ENCODE peak calls at places on chromosome 15, in four cellular contexts. O is A549, K is astrocyte, J is heart left ventricle. Y is an unnamed sample. For H3K9me3, the result is how much of the 10 kb centered on the place peaks cover.

GRCh38 chr15:92682772-92683510 is 27.4 kb upstream of the FAM174B start:
- DNase-seq in O (no peak), K (no peak), J (no peak), Y (no peak)

GRCh38 chr15:62994975-62995730 is 47.4 kb upstream of the TPM1 start:
- DNase-seq in O (peak), K (peak), J (no peak), Y (no peak)

GRCh38 chr15:50353999-50354837 is 780 bp downstream of the GABPB1 start:
- DNase-seq in O (peak), K (peak), J (peak), Y (peak)

GRCh38 chr15:62649793-62650420 is 392.6 kb upstream of the TPM1 start:
- DNase-seq in O (no peak), K (peak), J (peak), Y (no peak)

GRCh38 chr15:64464271-64465005 is 4.1 kb downstream of the ZNF609 start:
- DNase-seq in O (no peak), K (peak), J (no peak), Y (no peak)

GRCh38 chr15:43423793-43424192 is 52.9 kb downstream of the TUBGCP4 start:
- DNase-seq in O (no peak), K (no peak), J (no peak), Y (no peak)

GRCh38 chr15:82986442-82986780 is 401 bp downstream of the RAMAC start:
- DNase-seq in O (no peak), K (no peak), J (no peak), Y (no peak)

GRCh38 chr15:38683382-38684242 is 119.0 kb upstream of the RASGRP1 start:
- DNase-seq in O (peak), K (peak), J (peak), Y (no peak)

GRCh38 chr15:52068004-52068403 is 44.6 kb downstream of the BCL2L10 start:
- DNase-seq in O (no peak), K (no peak), J (no peak), Y (no peak)

GRCh38 chr15:81504170-81504905 is 130.3 kb upstream of the TMC3 start:
- DNase-seq in O (no peak), K (peak), J (no peak), Y (no peak)

GRCh38 chr15:79689030-79689429 is 207.8 kb downstream of the MTHFS start:
- DNase-seq in O (no peak), K (no peak), J (no peak), Y (no peak)

GRCh38 chr15:78808550-78808949 is 2.7 kb downstream of the ADAMTS7 start:
- DNase-seq in O (peak), K (no peak), J (peak), Y (no peak)

GRCh38 chr15:90348456-90348855 is 3.6 kb upstream of the ZNF774 start:
- DNase-seq in O (no peak), K (no peak), J (no peak), Y (no peak)

GRCh38 chr15:79091204-79091867 is 756 bp upstream of the RASGRF1 start:
- DNase-seq in O (peak), K (no peak), J (no peak), Y (no peak)

GRCh38 chr15:69973102-69973714 is 124.5 kb downstream of the TLE3 start:
- DNase-seq in O (peak), K (peak), J (no peak), Y (no peak)

GRCh38 chr15:92733934-92734521 is 78.5 kb upstream of the FAM174B start:
- DNase-seq in O (peak), K (peak), J (peak), Y (no peak)

GRCh38 chr15:61444585-61444984 is 215.5 kb upstream of the RORA start:
- DNase-seq in O (no peak), K (no peak), J (no peak), Y (no peak)

GRCh38 chr15:48112242-48112641 is 8.5 kb upstream of the SLC24A5 start:
- DNase-seq in O (peak), K (peak), J (no peak), Y (no peak)

GRCh38 chr15:32790352-32790999 is 72.7 kb downstream of the GREM1 start:
- DNase-seq in O (no peak), K (peak), J (no peak), Y (peak)

GRCh38 chr15:75732809-75733451 is 20.3 kb upstream of the CSPG4 start:
- DNase-seq in O (peak), K (peak), J (peak), Y (no peak)

GRCh38 chr15:90790057-90790456 is 72.9 kb downstream of the BLM start:
- DNase-seq in O (no peak), K (no peak), J (no peak), Y (no peak)

GRCh38 chr15:32928876-32929275 is 211.1 kb downstream of the GREM1 start:
- DNase-seq in O (no peak), K (no peak), J (no peak), Y (no peak)

GRCh38 chr15:93020976-93021772 is 67.8 kb downstream of the RGMA start:
- DNase-seq in O (no peak), K (no peak), J (no peak), Y (no peak)

GRCh38 chr15:89575656-89576416 is 567 bp downstream of the TICRR start:
- DNase-seq in O (peak), K (no peak), J (no peak), Y (no peak)

GRCh38 chr15:50358805-50359204 is 3.8 kb upstream of the GABPB1 start:
- DNase-seq in O (peak), K (peak), J (no peak), Y (no peak)

GRCh38 chr15:70251246-70251990 is 153.7 kb upstream of the TLE3 start:
- DNase-seq in O (no peak), K (no peak), J (no peak), Y (no peak)

GRCh38 chr15:78092111-78093041 is at the start of gene SH2D7:
- DNase-seq in O (no peak), K (peak), J (peak), Y (no peak)

GRCh38 chr15:45393851-45394250 is 15.5 kb upstream of the GATM start:
- DNase-seq in O (peak), K (no peak), J (no peak), Y (no peak)

GRCh38 chr15:81040757-81041156 is 40.0 kb downstream of the TLNRD1 start:
- DNase-seq in O (no peak), K (no peak), J (no peak), Y (no peak)

GRCh38 chr15:78987891-78988360 is 43.1 kb upstream of the CTSH start:
- DNase-seq in O (no peak), K (no peak), J (no peak), Y (no peak)

GRCh38 chr15:68554716-68555347 is 24.0 kb upstream of the CORO2B start:
- DNase-seq in O (no peak), K (no peak), J (no peak), Y (no peak)

GRCh38 chr15:88657326-88658069 is 18.7 kb downstream of the ISG20 start:
- DNase-seq in O (peak), K (no peak), J (no peak), Y (no peak)

GRCh38 chr15:59549339-59549807 is 62.2 kb upstream of the GCNT3 start:
- DNase-seq in O (no peak), K (no peak), J (no peak), Y (no peak)

GRCh38 chr15:99128411-99128810 is 23.5 kb downstream of the SYNM start:
- DNase-seq in O (no peak), K (no peak), J (no peak), Y (no peak)
- H3K27ac ChIP-seq in O (peak), K (no peak), J (peak), Y (no peak)

GRCh38 chr15:96345560-96346389 is 15.3 kb downstream of the NR2F2 start:
- DNase-seq in O (peak), K (no peak), J (no peak), Y (no peak)
- TF ChIP-seq CTCF in O (peak), K (peak), J (peak), Y (peak)

GRCh38 chr15:26421065-26421464 is 351.8 kb downstream of the GABRB3 start:
- DNase-seq in O (no peak), K (no peak), J (no peak), Y (no peak)
- H3K9me3 ChIP-seq in O (under half), K (under half), J (under half), Y (under half)

GRCh38 chr15:101137312-101137940 is 114.4 kb downstream of the CHSY1 start:
- DNase-seq in O (no peak), K (no peak), J (no peak), Y (no peak)

GRCh38 chr15:101140697-101141065 is 111.2 kb downstream of the CHSY1 start:
- DNase-seq in O (no peak), K (no peak), J (no peak), Y (no peak)

GRCh38 chr15:101138086-101138660 is 113.7 kb downstream of the CHSY1 start:
- DNase-seq in O (no peak), K (no peak), J (no peak), Y (no peak)

GRCh38 chr15:101139986-101140696 is 111.7 kb downstream of the CHSY1 start:
- DNase-seq in O (no peak), K (no peak), J (no peak), Y (no peak)

DNA sequence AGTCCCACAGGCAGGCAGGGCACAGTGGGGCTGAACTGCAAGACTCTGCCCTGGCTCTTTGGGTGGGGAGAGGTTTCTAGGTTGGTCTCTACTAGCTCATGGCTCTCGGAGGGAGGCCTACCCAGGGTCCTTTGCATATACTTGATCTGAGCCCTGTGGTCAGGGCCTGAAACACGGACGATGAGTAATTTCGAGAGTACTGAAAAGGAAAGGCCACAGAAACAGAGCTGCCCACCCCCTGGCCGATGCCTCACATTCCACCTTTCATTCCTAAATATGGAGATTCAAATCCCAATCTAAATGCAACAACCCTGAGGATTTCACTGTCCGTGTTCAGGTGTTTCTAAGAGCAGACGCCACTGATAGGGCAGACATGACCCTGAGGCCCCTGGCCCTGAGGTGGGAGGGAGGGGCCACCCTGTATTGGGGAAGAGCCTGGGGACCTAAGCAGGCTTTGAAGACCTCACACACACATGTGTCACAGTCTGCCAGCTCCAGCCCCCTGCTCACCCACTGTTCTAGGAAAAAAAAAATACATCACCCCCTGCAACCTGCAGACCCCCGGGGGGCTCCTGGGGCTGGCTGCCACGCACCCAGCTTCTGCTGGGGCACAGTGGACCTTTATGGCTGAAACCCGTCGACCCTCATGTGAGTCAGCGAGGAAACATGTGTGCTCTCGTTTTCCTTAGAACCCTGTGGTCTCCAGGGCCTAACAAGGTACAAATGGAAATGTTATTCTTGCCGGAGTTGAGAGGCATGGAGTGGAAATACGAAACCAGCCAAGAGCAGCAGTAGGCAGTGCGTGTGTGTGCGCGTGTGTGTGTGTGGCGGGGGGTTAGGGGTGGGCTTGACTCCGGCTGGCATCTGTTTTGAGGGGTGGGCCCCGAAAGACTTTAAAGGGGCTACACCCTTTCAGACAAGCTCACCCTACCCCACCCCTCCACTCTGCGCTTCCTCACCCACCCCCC is 112.7 kb downstream of the CHSY1 start:
- DNase-seq in O (no peak), K (peak), J (no peak), Y (no peak)
- H3K27ac ChIP-seq in O (no peak), K (peak), J (no peak), Y (no peak)

GRCh38 chr15:67385971-67386370 is 131.4 kb downstream of the IQCH start:
- DNase-seq in O (no peak), K (no peak), J (no peak), Y (no peak)
- TF ChIP-seq CTCF in O (peak), K (no peak), J (no peak), Y (peak)

DNA sequence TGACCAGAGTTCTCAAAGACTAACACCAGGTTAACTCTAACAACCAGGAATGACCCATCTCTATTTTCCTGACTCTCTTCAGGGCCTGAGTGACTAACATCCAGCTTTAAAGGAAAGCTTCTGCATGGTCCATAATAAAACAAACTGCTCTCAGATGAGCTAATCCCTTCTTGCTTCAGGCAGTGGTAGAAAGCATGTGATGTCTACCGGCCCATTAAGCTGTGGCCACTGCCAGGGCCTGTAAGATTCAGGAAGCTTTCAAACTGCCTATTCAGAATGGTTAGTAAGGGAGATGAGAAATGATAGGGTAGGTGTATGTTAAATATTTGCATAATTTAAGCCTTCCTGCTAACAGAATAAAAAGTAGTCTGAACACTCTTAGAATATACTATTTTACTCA is 221.9 kb downstream of the MCTP2 start:
- DNase-seq in O (no peak), K (no peak), J (no peak), Y (no peak)
- H3K9me3 ChIP-seq in O (under half), K (under half), J (under half), Y (under half)

GRCh38 chr15:73924258-73924921 is 1.9 kb upstream of the LOXL1 start:
- DNase-seq in O (peak), K (peak), J (no peak), Y (peak)
- H3K27ac ChIP-seq in O (peak), K (peak), J (peak), Y (peak)

GRCh38 chr15:94232107-94232506 is 746 bp downstream of the MCTP2 start:
- DNase-seq in O (no peak), K (no peak), J (no peak), Y (no peak)

GRCh38 chr15:94230436-94230885 is 900 bp upstream of the MCTP2 start:
- DNase-seq in O (no peak), K (no peak), J (no peak), Y (no peak)

GRCh38 chr15:94231728-94232086 is 346 bp downstream of the MCTP2 start:
- DNase-seq in O (no peak), K (no peak), J (no peak), Y (no peak)

GRCh38 chr15:94229591-94230365 is 1.6 kb upstream of the MCTP2 start:
- DNase-seq in O (no peak), K (no peak), J (no peak), Y (no peak)

DNA sequence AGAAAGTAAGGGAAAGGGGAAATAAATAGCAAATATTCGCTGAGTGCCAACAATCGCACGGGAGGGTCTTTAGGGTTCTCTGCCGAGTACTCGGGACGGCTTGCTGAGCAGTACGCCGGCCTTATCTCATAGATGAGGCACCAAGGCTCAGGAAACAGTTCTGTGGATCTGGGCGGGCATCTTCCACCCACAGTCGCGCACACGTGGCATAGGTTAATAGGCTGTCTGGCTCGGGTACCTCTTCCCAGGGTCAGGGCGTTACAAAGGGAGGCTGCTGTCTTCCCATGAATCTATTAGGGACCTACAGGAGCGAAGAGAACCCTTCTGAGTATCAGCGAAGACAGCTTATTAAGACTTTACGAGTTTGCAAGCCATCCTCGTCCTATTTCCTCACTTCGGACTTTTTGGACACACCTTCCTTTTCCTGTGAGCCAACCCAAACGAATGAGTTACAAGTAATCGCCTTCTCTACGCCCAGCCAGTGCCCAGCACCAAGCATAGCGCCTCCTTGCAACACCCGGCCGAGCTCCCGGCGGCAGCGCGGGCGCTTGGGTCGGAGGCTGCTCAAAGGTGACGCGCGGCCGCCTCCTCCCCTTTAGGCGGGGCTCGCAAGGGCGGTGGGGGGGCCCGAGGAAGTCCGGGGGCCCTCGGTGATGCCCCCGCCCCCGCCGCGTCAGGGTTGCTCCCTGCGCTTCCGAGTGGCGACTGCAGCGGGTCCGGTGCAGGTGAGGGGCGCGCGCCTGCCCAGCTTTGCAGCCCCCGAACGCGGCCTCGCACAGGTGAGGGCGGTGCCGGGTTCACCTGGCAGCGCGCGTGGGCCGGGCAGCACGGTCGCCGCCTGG is at the start of gene MCTP2:
- DNase-seq in O (peak), K (peak), J (peak), Y (peak)
- TF ChIP-seq CTCF in O (no peak), K (no peak), J (no peak), Y (peak)

GRCh38 chr15:23503546-23503945 is 56.5 kb upstream of the GOLGA6L2 start:
- DNase-seq in O (no peak), K (no peak), J (no peak), Y (no peak)

GRCh38 chr15:23506762-23507161 is 58.7 kb upstream of the MKRN3 start:
- DNase-seq in O (no peak), K (no peak), J (no peak), Y (no peak)

DNA sequence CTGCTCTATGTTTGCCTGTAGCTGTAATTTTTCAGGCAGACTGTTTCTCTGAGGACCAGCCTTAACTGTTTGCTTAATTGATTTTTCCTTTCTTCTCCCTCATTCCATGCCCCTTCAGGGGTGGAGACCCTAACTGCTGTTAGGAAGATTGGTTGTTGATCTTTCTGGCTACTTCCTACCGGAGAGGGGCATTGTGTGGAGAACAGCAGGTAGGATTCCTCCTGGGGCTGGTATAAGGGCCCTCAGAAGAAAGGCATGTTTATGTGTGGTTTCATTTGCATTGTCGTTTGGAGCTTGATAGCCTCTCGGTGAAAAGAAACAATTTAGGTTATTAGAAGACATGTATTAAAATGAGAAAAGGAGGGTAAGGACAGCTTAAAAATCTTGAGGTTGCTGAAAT is 57.0 kb upstream of the GOLGA6L2 start:
- DNase-seq in O (no peak), K (no peak), J (no peak), Y (no peak)
- H3K9me3 ChIP-seq in O (under half), K (under half), J (under half), Y (under half)